ENCODE peak calls at places on chromosomes 5 and 9, in ten cellular contexts. E, I, R, B, P, F, N, C, A and T are unnamed samples. For H3K4me1, the result is how much of the 10 kb centered on the place peaks cover.

GRCh38 chr5:74570250-74570649 is 70.3 kb downstream of the ENC1 start:
- DNase-seq in E (no peak), I (peak), R (no peak), B (no peak), P (no peak), F (no peak), N (no peak), C (no peak), A (no peak), T (no peak)

GRCh38 chr9:706606-707451 is 134.7 kb upstream of the DMRT1 start:
- DNase-seq in E (no peak), I (peak), R (peak), B (peak), P (no peak), F (peak), N (peak), C (peak), A (peak), T (peak)

GRCh38 chr5:144309265-144309664 is 138.6 kb downstream of the KCTD16 start:
- DNase-seq in E (no peak), I (no peak), R (no peak), B (no peak), P (no peak), F (no peak), N (no peak), C (no peak), A (no peak), T (peak)

GRCh38 chr9:124941689-124942561 is 1.0 kb upstream of the GOLGA1 start:
- DNase-seq in E (peak), I (peak), R (peak), B (no peak), P (peak), F (peak), N (peak), C (peak), A (peak), T (peak)

GRCh38 chr5:80245986-80246781 is 9.7 kb downstream of the SERINC5 start:
- DNase-seq in E (no peak), I (no peak), R (no peak), B (no peak), P (no peak), F (no peak), N (peak), C (no peak), A (peak), T (no peak)

GRCh38 chr5:79774171-79774854 is 84.7 kb downstream of the CMYA5 start:
- DNase-seq in E (peak), I (peak), R (no peak), B (peak), P (peak), F (no peak), N (peak), C (no peak), A (peak), T (peak)

GRCh38 chr9:121440265-121440664 is 59.4 kb downstream of the GGTA1 start:
- DNase-seq in E (peak), I (peak), R (no peak), B (no peak), P (no peak), F (no peak), N (peak), C (no peak), A (peak), T (no peak)

GRCh38 chr9:123453904-123454321 is 97.9 kb downstream of the CRB2 start:
- DNase-seq in E (no peak), I (no peak), R (peak), B (no peak), P (no peak), F (no peak), N (no peak), C (peak), A (no peak), T (peak)

GRCh38 chr9:100455470-100455869 is 17.5 kb upstream of the TMEFF1 start:
- DNase-seq in E (no peak), I (no peak), R (no peak), B (no peak), P (no peak), F (no peak), N (peak), C (no peak), A (no peak), T (no peak)

DNA sequence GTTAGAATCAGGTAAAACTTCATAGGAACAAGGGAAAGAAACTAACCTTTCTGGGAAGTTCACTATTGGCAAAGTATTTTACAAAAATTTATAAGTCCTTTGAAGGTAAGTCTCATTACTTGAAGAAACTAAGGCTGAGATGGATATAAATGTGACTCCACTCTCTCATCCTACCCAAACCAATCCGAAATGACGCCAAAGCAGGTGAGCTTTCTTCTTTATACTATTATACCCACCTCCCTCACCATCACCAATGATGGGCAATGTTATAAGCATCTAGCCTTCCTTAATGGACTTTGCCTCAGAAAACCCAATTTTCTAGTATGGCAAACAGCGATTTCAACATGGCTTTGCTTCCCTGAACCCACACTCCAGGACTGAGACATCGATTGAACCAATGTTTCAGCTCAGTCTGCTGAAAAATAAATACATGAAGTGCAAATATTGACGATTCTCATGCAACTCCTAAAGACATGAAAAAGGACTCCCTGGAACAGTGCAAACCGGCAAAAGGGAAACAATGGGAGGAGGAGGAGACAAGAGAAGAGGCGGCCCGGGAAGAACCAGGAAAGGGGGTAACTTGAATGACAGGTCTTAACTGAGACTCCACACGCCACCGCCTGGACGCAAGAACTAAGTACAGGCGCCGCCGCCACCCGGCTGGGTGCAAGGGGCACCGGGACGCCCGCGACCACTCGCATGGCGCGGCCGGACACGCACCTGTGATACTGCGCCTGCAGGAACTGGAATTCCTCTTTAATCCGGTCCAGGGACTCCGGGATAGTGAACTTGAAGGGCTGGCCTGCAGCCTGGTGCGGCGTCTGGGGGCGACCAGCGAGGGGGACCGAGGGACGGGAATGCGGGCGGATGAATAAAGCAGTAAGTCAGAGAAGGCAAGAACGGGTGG is 2.5 kb downstream of the TLE1 start:
- DNase-seq in E (peak), I (peak), R (peak), B (peak), P (no peak), F (no peak), N (peak), C (peak), A (peak), T (peak)
- TF ChIP-seq CTCF in E (peak), I (peak), R (peak), B (peak), P (no peak), F (no peak), N (peak), C (peak), A (peak), T (peak)

GRCh38 chr5:14810282-14810681 is 61.3 kb downstream of the ANKH start:
- DNase-seq in E (no peak), I (no peak), R (no peak), B (no peak), P (no peak), F (no peak), N (no peak), C (no peak), A (no peak), T (no peak)

GRCh38 chr5:14807471-14807870 is 64.1 kb downstream of the ANKH start:
- DNase-seq in E (no peak), I (no peak), R (no peak), B (no peak), P (no peak), F (no peak), N (no peak), C (no peak), A (no peak), T (no peak)

GRCh38 chr5:14812166-14812565 is 59.4 kb downstream of the ANKH start:
- DNase-seq in E (no peak), I (no peak), R (no peak), B (no peak), P (peak), F (no peak), N (no peak), C (no peak), A (no peak), T (no peak)

GRCh38 chr5:14810941-14811573 is 60.5 kb downstream of the ANKH start:
- DNase-seq in E (no peak), I (no peak), R (no peak), B (no peak), P (peak), F (no peak), N (no peak), C (no peak), A (no peak), T (no peak)

DNA sequence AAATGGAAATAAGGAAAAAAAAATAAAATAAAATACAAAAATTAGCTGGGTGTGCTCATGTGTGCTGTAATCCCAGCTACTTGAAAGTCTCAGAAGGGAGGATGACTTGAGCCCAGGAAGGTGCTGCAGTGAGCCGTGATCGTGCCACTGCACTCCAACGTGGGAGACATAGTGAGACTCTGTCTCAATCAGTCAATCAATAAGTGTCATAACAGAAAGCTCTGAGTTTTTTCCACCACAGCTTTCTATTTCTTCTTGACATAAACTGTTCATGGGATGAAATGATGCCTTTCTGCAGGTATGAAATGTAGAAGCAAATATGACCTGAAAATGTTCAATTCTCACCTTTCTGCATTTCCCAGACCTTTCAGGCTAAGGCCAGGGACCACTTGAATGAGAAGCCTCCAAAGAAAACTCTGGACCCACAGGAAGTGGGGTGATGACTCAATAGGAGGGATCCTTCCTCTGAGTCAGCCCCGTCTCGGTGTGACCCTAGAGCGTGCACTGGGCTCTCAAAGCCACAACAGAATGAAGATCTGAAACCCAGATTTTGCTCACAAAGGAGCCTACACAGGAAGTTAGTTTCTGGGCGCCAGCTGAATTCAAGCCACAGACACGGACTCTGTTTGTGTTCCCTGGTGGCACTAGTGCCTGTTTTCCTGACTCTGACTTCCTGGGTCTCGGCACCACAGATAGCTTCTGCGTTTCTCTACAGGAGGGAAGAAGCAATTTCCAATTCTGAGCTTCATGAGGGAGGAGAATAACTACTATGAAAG is 62.0 kb downstream of the ANKH start:
- DNase-seq in E (peak), I (peak), R (peak), B (peak), P (peak), F (peak), N (peak), C (peak), A (no peak), T (peak)
- H3K4me1 ChIP-seq in E (under half), I (under half), R (under half), B (under half), P (under half), F (under half), N (under half), C (under half), A (under half), T (under half)

GRCh38 chr5:178126556-178126955 is 4.3 kb upstream of the RMND5B start:
- DNase-seq in E (no peak), I (no peak), R (no peak), B (no peak), P (no peak), F (no peak), N (no peak), C (no peak), A (peak), T (no peak)

GRCh38 chr5:178125253-178125916 is 5.4 kb upstream of the RMND5B start:
- DNase-seq in E (no peak), I (no peak), R (no peak), B (no peak), P (no peak), F (no peak), N (no peak), C (no peak), A (peak), T (no peak)

GRCh38 chr5:178123094-178123986 is 7.5 kb upstream of the RMND5B start:
- DNase-seq in E (no peak), I (no peak), R (no peak), B (peak), P (no peak), F (no peak), N (no peak), C (no peak), A (no peak), T (no peak)

GRCh38 chr5:178122346-178122745 is 8.5 kb upstream of the RMND5B start:
- DNase-seq in E (no peak), I (no peak), R (no peak), B (no peak), P (no peak), F (no peak), N (no peak), C (no peak), A (no peak), T (no peak)

DNA sequence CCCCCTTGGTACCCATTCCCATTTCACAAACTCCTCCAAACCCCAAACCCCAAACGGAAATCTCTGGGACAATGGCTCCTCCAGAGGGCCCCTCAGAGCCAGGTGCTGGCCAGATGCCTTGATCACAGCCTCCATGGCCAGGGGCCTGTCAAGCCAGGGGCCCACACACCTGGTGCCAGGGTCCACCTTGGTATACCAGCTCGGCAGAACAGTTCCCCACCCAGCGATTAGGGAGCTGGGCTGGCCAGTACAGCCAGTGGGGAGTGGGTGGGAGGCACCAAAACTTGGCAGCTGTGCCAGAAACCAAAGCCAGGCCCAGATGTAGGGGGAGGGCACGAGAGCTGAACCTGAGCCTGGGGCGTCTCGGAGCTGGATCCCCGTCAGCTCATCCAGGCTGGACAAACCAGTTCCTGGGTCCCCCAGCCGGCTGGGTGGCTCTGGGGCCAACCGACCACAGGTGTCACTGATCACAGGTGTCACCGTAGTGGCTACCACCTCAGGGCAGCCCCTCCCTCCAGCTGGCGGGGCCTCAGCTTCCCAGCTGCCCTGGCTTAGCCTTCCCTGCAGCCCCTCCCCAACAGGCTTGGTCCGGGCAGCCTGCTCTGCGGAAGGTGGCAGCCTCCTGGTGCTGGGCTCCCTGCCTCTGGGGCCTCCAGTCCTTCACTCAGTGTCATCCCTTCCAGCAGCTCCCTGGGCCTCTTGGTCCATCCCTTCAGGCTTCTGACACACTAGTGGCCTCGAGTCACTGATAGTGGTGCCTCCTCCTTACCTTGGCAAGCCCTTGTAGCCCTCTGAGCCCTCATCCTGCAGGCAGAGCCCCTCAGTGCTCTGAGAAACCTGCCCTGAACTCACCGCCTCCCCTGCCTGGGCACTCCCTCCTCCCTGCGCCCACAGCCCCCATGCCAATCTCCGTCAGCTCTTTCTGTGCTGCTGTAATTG is 6.6 kb upstream of the RMND5B start:
- DNase-seq in E (no peak), I (peak), R (no peak), B (peak), P (no peak), F (no peak), N (no peak), C (no peak), A (peak), T (no peak)
- H3K27ac ChIP-seq in E (no peak), I (peak), R (no peak), B (peak), P (no peak), F (no peak), N (no peak), C (no peak), A (peak), T (no peak)

DNA sequence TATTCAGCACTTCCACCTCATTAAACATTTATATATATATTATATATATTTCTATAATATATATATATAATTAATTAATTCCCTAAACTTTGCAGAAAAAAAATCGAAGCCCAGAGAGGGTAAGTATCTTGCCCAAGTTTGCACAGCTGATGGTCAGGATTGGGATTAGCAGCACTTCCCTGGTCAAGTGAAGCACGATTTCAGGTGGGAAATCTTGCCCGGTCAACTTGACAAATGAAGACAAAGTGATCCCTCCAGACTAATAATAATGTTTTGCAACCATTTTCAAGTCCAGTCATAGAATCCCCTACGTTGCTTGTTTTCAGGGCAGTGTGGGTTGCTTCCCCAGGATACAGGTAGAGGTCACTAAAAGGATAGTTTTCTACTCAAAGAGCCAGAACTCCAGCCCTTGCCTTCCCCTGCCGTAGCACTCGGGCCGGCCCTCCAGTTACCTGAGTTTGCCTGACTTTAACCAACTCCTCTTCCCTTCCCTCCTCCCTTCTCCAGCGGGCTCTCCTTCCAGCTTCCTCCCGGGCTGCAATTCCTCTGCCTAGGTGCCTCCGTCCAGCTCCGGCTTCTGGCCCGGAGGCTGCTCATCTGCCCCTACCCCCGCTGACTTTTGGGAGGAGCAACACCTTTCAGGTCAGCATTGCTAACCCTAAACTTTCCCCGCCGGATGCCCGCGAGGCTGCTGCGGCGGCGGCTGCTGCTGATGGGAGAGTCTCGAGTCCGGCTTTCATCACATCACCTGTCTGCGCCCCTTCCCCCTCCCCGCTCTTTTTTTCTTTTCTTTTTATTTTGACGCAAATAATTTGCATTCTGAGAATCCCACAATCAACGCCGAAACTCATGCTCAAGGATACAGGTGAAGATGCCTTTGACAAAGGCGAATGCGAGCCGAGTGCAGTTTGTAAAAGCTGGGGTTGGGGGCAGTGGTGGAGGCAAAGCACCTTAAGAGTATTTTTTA is 928 bp downstream of the PRLR start:
- DNase-seq in E (peak), I (peak), R (peak), B (no peak), P (no peak), F (no peak), N (no peak), C (no peak), A (peak), T (peak)
- TF ChIP-seq CTCF in E (peak), I (peak), R (no peak), B (no peak), P (no peak), F (no peak), N (no peak), C (no peak), A (peak), T (no peak)

GRCh38 chr5:119031047-119031886 is 39.6 kb upstream of the DMXL1 start:
- DNase-seq in E (no peak), I (no peak), R (no peak), B (no peak), P (peak), F (no peak), N (no peak), C (no peak), A (no peak), T (no peak)

GRCh38 chr5:119031905-119032304 is 39.0 kb upstream of the DMXL1 start:
- DNase-seq in E (peak), I (no peak), R (no peak), B (no peak), P (peak), F (no peak), N (no peak), C (no peak), A (peak), T (no peak)

GRCh38 chr5:119036101-119036762 is 34.7 kb upstream of the DMXL1 start:
- DNase-seq in E (peak), I (peak), R (no peak), B (no peak), P (no peak), F (no peak), N (peak), C (no peak), A (no peak), T (no peak)

GRCh38 chr5:119033135-119033534 is 37.8 kb upstream of the DMXL1 start:
- DNase-seq in E (no peak), I (no peak), R (no peak), B (no peak), P (peak), F (no peak), N (no peak), C (no peak), A (no peak), T (no peak)

DNA sequence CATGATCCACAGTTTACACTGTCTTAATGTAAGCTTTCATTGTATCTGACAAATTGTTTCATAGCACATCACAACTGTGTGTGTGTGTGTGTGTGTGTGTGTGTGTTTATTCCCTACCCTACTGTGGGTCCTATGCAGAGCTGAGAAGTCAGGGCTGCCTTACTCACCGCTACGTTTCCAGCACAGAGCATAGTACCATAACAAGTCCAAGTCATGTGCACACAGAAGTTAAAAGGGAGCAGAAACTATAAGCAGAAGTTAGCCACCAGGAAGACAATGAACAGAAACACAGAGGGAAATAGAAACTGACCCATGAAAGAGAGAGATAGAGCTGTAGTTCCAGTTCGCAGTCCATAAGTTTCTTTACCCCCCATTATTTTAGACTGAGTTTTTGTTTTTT is 38.2 kb upstream of the DMXL1 start:
- DNase-seq in E (no peak), I (no peak), R (no peak), B (no peak), P (peak), F (no peak), N (peak), C (no peak), A (no peak), T (no peak)
- H3K4me1 ChIP-seq in E (under half), I (under half), R (under half), B (under half), P (half or more), F (under half), N (under half), C (under half), A (under half), T (under half)

GRCh38 chr5:96875805-96876291 is 452 bp upstream of the ERAP2 start:
- DNase-seq in E (no peak), I (no peak), R (peak), B (no peak), P (peak), F (no peak), N (no peak), C (no peak), A (no peak), T (no peak)
- H3K27ac ChIP-seq in E (peak), I (peak), R (peak), B (no peak), P (peak), F (peak), N (peak), C (peak), A (no peak), T (peak)

GRCh38 chr5:139403787-139404483 is at the start of gene SPATA24:
- DNase-seq in E (peak), I (peak), R (peak), B (peak), P (peak), F (peak), N (peak), C (peak), A (peak), T (peak)
- TF ChIP-seq CTCF in E (no peak), I (no peak), R (no peak), B (no peak), P (no peak), F (no peak), N (no peak), C (peak), A (no peak), T (no peak)